ENCODE peak calls at places on chromosomes 5 and 9, in six cellular contexts. X, R, I, E, A and B are unnamed samples.
A peak's percentile ranks its signal among the peaks of the same experiment; 100 is the strongest.

GRCh38 chr5:149581192-149581861 is at the start of gene ARHGEF37:
- DNase-seq in X (no peak), R (peak; percentile 18), I (no peak), E (peak; percentile 27), A (peak; percentile 55), B (peak; percentile 54)

GRCh38 chr9:126752881-126753670 is 51.8 kb upstream of the ZBTB43 start:
- DNase-seq in X (no peak), R (no peak), I (no peak), E (no peak), A (no peak), B (no peak)

GRCh38 chr9:105290401-105290800 is 46.0 kb downstream of the SLC44A1 start:
- DNase-seq in X (peak; percentile 55), R (no peak), I (no peak), E (no peak), A (no peak), B (peak; percentile 44)

GRCh38 chr5:83955916-83956315 is 235.3 kb upstream of the HAPLN1 start:
- DNase-seq in X (peak; percentile 77), R (no peak), I (no peak), E (peak; percentile 4), A (no peak), B (peak; percentile 81)

GRCh38 chr9:114108016-114108833 is 9.1 kb upstream of the KIF12 start:
- DNase-seq in X (peak; percentile 77), R (peak; percentile 87), I (peak; percentile 80), E (peak; percentile 90), A (peak; percentile 92), B (peak; percentile 74)

GRCh38 chr5:6822556-6823343 is 109.5 kb downstream of the TENT4A start:
- DNase-seq in X (no peak), R (no peak), I (no peak), E (no peak), A (peak; percentile 46), B (no peak)

GRCh38 chr5:33781286-33781685 is 110.5 kb downstream of the ADAMTS12 start:
- DNase-seq in X (peak; percentile 89), R (peak; percentile 11), I (no peak), E (peak; percentile 80), A (no peak), B (peak; percentile 93)

GRCh38 chr9:88268886-88269285 is 119.4 kb upstream of the SPIN1 start:
- DNase-seq in X (no peak), R (no peak), I (no peak), E (no peak), A (no peak), B (no peak)

GRCh38 chr5:16483361-16483760 is 17.8 kb upstream of the ZNF622 start:
- DNase-seq in X (no peak), R (no peak), I (no peak), E (no peak), A (no peak), B (no peak)

GRCh38 chr9:131698715-131699053 is 41.2 kb downstream of the RAPGEF1 start:
- DNase-seq in X (no peak), R (no peak), I (no peak), E (no peak), A (no peak), B (no peak)

GRCh38 chr5:134418958-134419357 is 7.3 kb upstream of the CDKN2AIPNL start:
- DNase-seq in X (no peak), R (no peak), I (no peak), E (no peak), A (no peak), B (no peak)

GRCh38 chr5:91291628-91292569 is 91.2 kb downstream of the ARRDC3 start:
- DNase-seq in X (no peak), R (no peak), I (no peak), E (no peak), A (no peak), B (no peak)

GRCh38 chr5:142866563-142867275 is 96.5 kb downstream of the ARHGAP26 start:
- DNase-seq in X (peak; percentile 73), R (peak; percentile 42), I (no peak), E (peak; percentile 96), A (peak; percentile 69), B (peak; percentile 60)

GRCh38 chr5:56019306-56020272 is 24.8 kb upstream of the IL6ST start:
- DNase-seq in X (peak; percentile 40), R (no peak), I (no peak), E (no peak), A (no peak), B (peak; percentile 40)

GRCh38 chr9:110895141-110895912 is 142.9 kb downstream of the LPAR1 start:
- DNase-seq in X (no peak), R (no peak), I (no peak), E (no peak), A (no peak), B (no peak)

GRCh38 chr5:58016329-58016728 is 443.6 kb downstream of the PLK2 start:
- DNase-seq in X (peak; percentile 0), R (no peak), I (no peak), E (no peak), A (no peak), B (peak; percentile 1)

GRCh38 chr5:90475436-90475980 is 844 bp downstream of the POLR3G start:
- DNase-seq in X (no peak), R (no peak), I (no peak), E (no peak), A (no peak), B (no peak)

GRCh38 chr5:173604141-173604540 is 12.3 kb downstream of the BOD1 start:
- DNase-seq in X (no peak), R (no peak), I (no peak), E (no peak), A (no peak), B (no peak)

GRCh38 chr5:148791696-148792095 is 34.7 kb upstream of the ADRB2 start:
- DNase-seq in X (no peak), R (no peak), I (no peak), E (no peak), A (no peak), B (no peak)

GRCh38 chr5:10485897-10486296 is 44.2 kb downstream of the ROPN1L start:
- DNase-seq in X (no peak), R (no peak), I (no peak), E (no peak), A (no peak), B (no peak)

GRCh38 chr9:121646992-121647391 is 4.4 kb upstream of the DAB2IP start:
- DNase-seq in X (no peak), R (no peak), I (no peak), E (no peak), A (no peak), B (no peak)

GRCh38 chr9:13181652-13182051 is 97.8 kb downstream of the MPDZ start:
- DNase-seq in X (peak; percentile 38), R (peak; percentile 35), I (no peak), E (peak; percentile 77), A (no peak), B (peak; percentile 10)

GRCh38 chr9:13173553-13173952 is 105.9 kb downstream of the MPDZ start:
- DNase-seq in X (no peak), R (no peak), I (no peak), E (no peak), A (no peak), B (no peak)

GRCh38 chr9:13174906-13175639 is 104.4 kb downstream of the MPDZ start:
- DNase-seq in X (no peak), R (no peak), I (no peak), E (no peak), A (no peak), B (no peak)

GRCh38 chr9:13171261-13171660 is 108.2 kb downstream of the MPDZ start:
- DNase-seq in X (peak; percentile 21), R (no peak), I (no peak), E (peak; percentile 14), A (no peak), B (no peak)

DNA sequence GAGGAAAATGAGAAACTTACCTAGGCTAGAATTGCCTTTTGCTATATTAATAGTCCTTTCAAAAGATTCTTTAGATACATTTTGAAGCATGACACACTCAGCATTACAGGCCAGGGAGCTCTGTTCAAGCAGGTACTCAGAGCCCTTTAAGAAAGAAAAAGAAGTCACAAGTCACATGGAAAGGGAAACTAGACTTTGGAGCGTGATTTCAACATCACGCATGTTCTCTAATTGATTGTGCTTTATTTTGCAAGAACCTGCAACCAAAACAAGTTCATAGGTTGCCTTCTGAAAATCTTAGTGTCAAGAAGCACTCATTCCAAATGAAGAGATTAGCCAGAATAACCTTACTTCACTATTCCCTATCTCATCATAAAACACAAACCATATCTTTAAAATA is 103.8 kb downstream of the MPDZ start:
- DNase-seq in X (no peak), R (no peak), I (no peak), E (no peak), A (no peak), B (no peak)
- H3K4me1 ChIP-seq in X (no peaks in the 10 kb centered on the region), R (peaks cover 3% of the 10 kb centered on the region), I (no peaks in the 10 kb centered on the region), E (no peaks in the 10 kb centered on the region), A (no peaks in the 10 kb centered on the region), B (no peaks in the 10 kb centered on the region)

DNA sequence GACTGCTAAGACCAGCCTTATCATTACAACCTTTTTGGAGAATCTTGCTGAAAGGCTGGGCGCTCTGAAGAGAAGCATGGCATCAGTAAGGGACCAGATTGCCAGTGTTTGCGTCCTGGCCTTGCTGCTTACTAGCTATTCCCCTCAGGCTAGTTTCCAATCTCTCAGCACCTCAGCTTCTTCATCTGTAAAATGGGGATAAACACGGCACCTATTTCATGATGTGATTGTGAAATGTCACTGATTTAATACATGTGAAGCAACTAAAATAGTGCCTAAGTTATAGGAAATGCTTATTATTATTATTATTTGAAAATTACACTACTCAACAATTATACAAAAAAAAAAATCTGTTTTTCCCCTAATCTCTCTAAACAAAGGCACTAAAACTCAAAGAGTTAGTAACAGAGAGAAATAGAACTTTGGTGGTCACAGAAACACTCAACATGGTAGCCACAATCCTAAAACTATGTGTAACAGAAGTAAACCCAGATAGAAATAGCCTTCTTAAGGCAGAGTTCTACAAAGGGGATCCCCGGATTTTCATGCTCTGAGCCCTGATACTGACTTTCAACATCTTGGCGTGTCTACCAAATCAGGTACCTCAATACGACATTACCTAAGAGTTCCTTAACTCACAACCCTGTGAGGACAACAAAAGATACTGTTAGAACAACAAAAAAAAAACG is 62.0 kb downstream of the ENC1 start:
- DNase-seq in X (no peak), R (no peak), I (no peak), E (no peak), A (no peak), B (no peak)
- H2BK5ac ChIP-seq in X (no peak overlapping the region), R (no peak overlapping the region), I (no peak overlapping the region), E (no peak overlapping the region), A (no peak overlapping the region), B (no peak overlapping the region)

GRCh38 chr5:36385495-36385894 is 83.8 kb upstream of the RANBP3L start:
- DNase-seq in X (no peak), R (no peak), I (no peak), E (no peak), A (no peak), B (no peak)
- H3K4me1 ChIP-seq in X (no peaks in the 10 kb centered on the region), R (no peaks in the 10 kb centered on the region), I (no peaks in the 10 kb centered on the region), E (no peaks in the 10 kb centered on the region), A (no peaks in the 10 kb centered on the region), B (peaks cover 2% of the 10 kb centered on the region)

DNA sequence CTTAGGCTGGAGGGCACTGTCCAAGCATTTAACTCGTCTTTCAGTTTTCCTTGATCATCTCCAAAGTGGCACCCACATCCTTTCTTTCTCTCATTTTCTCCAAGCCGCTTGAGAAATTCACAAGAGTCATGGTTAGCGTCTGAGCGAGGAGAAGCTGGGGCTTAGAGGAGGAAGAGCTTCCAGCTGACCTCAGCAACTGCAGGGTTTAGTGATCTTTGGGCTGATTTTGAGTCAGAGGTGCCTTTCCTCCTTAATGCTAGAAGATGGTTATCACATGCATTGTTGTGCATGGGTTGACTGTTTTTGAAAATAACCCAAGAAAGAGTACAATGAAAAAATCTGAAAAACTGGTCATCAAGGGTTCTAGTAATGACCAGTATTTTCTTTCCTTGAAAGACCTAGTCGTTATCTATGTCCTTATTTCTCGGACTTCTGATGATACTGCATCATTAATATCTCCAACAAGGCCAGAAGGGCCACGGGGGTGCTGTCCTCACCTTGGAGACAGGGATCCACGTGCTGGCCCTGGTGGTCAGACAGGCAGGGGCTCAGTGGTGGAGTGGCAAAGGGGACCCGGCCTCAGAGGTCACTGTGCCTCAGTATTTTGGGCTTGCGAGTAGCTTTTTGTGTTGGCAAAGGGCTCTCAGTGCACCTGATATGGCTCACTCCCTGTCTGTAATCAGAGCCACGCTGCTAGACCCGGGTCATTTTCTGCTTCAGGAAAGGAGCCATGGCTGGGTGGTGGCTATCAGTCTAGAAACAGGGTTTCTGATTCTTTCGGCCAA is 134.9 kb downstream of the GADD45G start:
- DNase-seq in X (no peak), R (no peak), I (no peak), E (no peak), A (no peak), B (no peak)
- H2BK5ac ChIP-seq in X (no peak overlapping the region), R (no peak overlapping the region), I (no peak overlapping the region), E (no peak overlapping the region), A (no peak overlapping the region), B (no peak overlapping the region)